ENCODE peak calls at places on chromosomes 12 and 14, in nine cellular contexts. F is progenitor cell of endocrine pancreas; N is ureter; X is left colon; M is left ventricle myocardium superior; Z is foreskin fibroblast; K is stimulated activated CD8-positive, alpha-beta memory T cell treated with anti-CD3 and anti-CD28 coated beads, Interleukin-2, amount 100 ng/mL, for 1 hour; R is NCI-H2029; L is heart left ventricle. C is an unnamed sample.

GRCh38 chr14:73714656-73715081 is 485 bp upstream of the PNMA1 start:
- DNase-seq in F (no peak), N (no peak), X (no peak), M (no peak), Z (peak; percentile 42), K (no peak), R (no peak), L (no peak), C (no peak)

GRCh38 chr14:105206873-105207272 is 25.8 kb upstream of the NUDT14 start:
- DNase-seq in F (no peak), N (no peak), X (no peak), M (no peak), Z (no peak), K (no peak), R (no peak), L (no peak), C (no peak)

GRCh38 chr12:79691299-79692248 is 810 bp upstream of the PAWR start:
- DNase-seq in F (no peak), N (no peak), X (no peak), M (no peak), Z (peak; percentile 70), K (no peak), R (no peak), L (peak; percentile 31), C (peak; percentile 29)

GRCh38 chr12:82527165-82527780 is 159.4 kb upstream of the TMTC2 start:
- DNase-seq in F (no peak), N (peak; percentile 50), X (peak; percentile 14), M (no peak), Z (peak; percentile 32), K (no peak), R (peak; percentile 53), L (peak; percentile 17), C (peak; percentile 46)

GRCh38 chr14:95216013-95216412 is 58.7 kb upstream of the DICER1 start:
- DNase-seq in F (no peak), N (no peak), X (no peak), M (no peak), Z (no peak), K (no peak), R (no peak), L (no peak), C (no peak)

GRCh38 chr12:56723889-56724659 is 1.0 kb downstream of the NACA start:
- DNase-seq in F (no peak), N (peak; percentile 67), X (peak; percentile 35), M (peak; percentile 56), Z (peak; percentile 64), K (no peak), R (peak; percentile 20), L (peak; percentile 71), C (peak; percentile 76)

GRCh38 chr12:48824112-48824511 is 5.8 kb downstream of the CACNB3 start:
- DNase-seq in F (no peak), N (no peak), X (peak; percentile 27), M (no peak), Z (no peak), K (no peak), R (no peak), L (no peak), C (no peak)

GRCh38 chr12:49264466-49264872 is 413 bp upstream of the TUBA1C start:
- DNase-seq in F (no peak), N (no peak), X (no peak), M (no peak), Z (peak; percentile 37), K (peak; percentile 20), R (no peak), L (no peak), C (no peak)

GRCh38 chr12:49776413-49776812 is 35.1 kb downstream of the TMBIM6 start:
- DNase-seq in F (no peak), N (peak; percentile 74), X (peak; percentile 58), M (peak; percentile 78), Z (peak; percentile 64), K (peak; percentile 14), R (peak; percentile 28), L (peak; percentile 52), C (peak; percentile 51)

GRCh38 chr12:39047539-39048078 is 142.2 kb upstream of the CPNE8 start:
- DNase-seq in F (no peak), N (no peak), X (no peak), M (no peak), Z (no peak), K (no peak), R (no peak), L (no peak), C (no peak)

GRCh38 chr14:62053188-62053587 is 291.0 kb downstream of the SNAPC1 start:
- DNase-seq in F (no peak), N (no peak), X (no peak), M (no peak), Z (no peak), K (no peak), R (no peak), L (no peak), C (no peak)

GRCh38 chr12:63276537-63277365 is 125.8 kb upstream of the AVPR1A start:
- DNase-seq in F (peak; percentile 17), N (no peak), X (peak; percentile 12), M (peak; percentile 23), Z (no peak), K (no peak), R (peak; percentile 61), L (no peak), C (no peak)

GRCh38 chr14:101440511-101440910 is 120.8 kb upstream of the DIO3 start:
- DNase-seq in F (no peak), N (no peak), X (no peak), M (no peak), Z (no peak), K (no peak), R (no peak), L (no peak), C (no peak)

GRCh38 chr14:94768521-94769412 is 1.1 kb downstream of the GSC start:
- DNase-seq in F (no peak), N (no peak), X (peak; percentile 7), M (peak; percentile 38), Z (no peak), K (no peak), R (peak; percentile 13), L (no peak), C (no peak)

GRCh38 chr12:26153421-26154154 is 28.8 kb upstream of the BHLHE41 start:
- DNase-seq in F (no peak), N (no peak), X (no peak), M (no peak), Z (peak; percentile 92), K (no peak), R (no peak), L (peak; percentile 15), C (no peak)

GRCh38 chr12:30153981-30154380 is 370.2 kb upstream of the TMTC1 start:
- DNase-seq in F (no peak), N (no peak), X (no peak), M (no peak), Z (no peak), K (no peak), R (no peak), L (no peak), C (no peak)

GRCh38 chr12:62603811-62604098 is 137.1 kb downstream of the MON2 start:
- DNase-seq in F (no peak), N (no peak), X (no peak), M (no peak), Z (no peak), K (no peak), R (no peak), L (no peak), C (no peak)

GRCh38 chr12:109120557-109120956 is 4.2 kb downstream of the ACACB start:
- DNase-seq in F (no peak), N (no peak), X (no peak), M (no peak), Z (no peak), K (no peak), R (no peak), L (no peak), C (no peak)

GRCh38 chr14:32075636-32076277 is 1.3 kb upstream of the ARHGAP5 start:
- DNase-seq in F (peak; percentile 31), N (peak; percentile 67), X (no peak), M (peak; percentile 75), Z (peak; percentile 6), K (no peak), R (no peak), L (peak; percentile 15), C (peak; percentile 58)

GRCh38 chr14:94391284-94391914 is 3.0 kb upstream of the SERPINA1 start:
- DNase-seq in F (no peak), N (no peak), X (no peak), M (no peak), Z (no peak), K (no peak), R (no peak), L (no peak), C (no peak)

GRCh38 chr12:50315803-50316202 is 32.5 kb upstream of the LIMA1 start:
- DNase-seq in F (no peak), N (no peak), X (no peak), M (no peak), Z (no peak), K (no peak), R (no peak), L (no peak), C (no peak)

GRCh38 chr12:81588609-81589008 is 170.5 kb downstream of the PPFIA2 start:
- DNase-seq in F (no peak), N (no peak), X (no peak), M (no peak), Z (no peak), K (no peak), R (no peak), L (no peak), C (no peak)

GRCh38 chr12:51721281-51721940 is 127.1 kb downstream of the FIGNL2 start:
- DNase-seq in F (peak; percentile 28), N (peak; percentile 49), X (peak; percentile 10), M (peak; percentile 60), Z (peak; percentile 26), K (peak; percentile 10), R (no peak), L (peak; percentile 31), C (no peak)

GRCh38 chr12:1201886-1202285 is 210.9 kb downstream of the ERC1 start:
- DNase-seq in F (no peak), N (no peak), X (no peak), M (no peak), Z (no peak), K (no peak), R (no peak), L (no peak), C (no peak)

GRCh38 chr12:58537278-58537677 is 383.0 kb downstream of the LRIG3 start:
- DNase-seq in F (no peak), N (no peak), X (no peak), M (no peak), Z (peak; percentile 94), K (no peak), R (no peak), L (no peak), C (no peak)

GRCh38 chr14:90532826-90533525 is 136.1 kb downstream of the CALM1 start:
- DNase-seq in F (no peak), N (no peak), X (no peak), M (no peak), Z (no peak), K (no peak), R (no peak), L (no peak), C (no peak)

C was measured in prostate gland.